ENCODE peak calls at places on chromosome 7, in seven cellular contexts. D, X, Y, T, N, O and V are unnamed samples.

GRCh38 chr7:140923358-140924006 is 1.2 kb downstream of the BRAF start:
- DNase-seq in T (no peak), D (no peak), Y (peak), O (no peak), N (peak), X (no peak), V (no peak)

GRCh38 chr7:28666144-28666543 is 253.8 kb downstream of the CREB5 start:
- DNase-seq in D (no peak), O (no peak), Y (no peak), N (no peak), T (no peak), X (no peak), V (no peak)

GRCh38 chr7:50728184-50728583 is 54.5 kb downstream of the GRB10 start:
- DNase-seq in T (no peak), X (no peak), Y (no peak), O (no peak), D (no peak), N (no peak), V (no peak)

GRCh38 chr7:2627258-2628136 is 4.3 kb upstream of the TTYH3 start:
- DNase-seq in O (no peak), N (no peak), T (no peak), D (no peak), Y (no peak), X (no peak), V (no peak)

GRCh38 chr7:5767066-5767465 is 14.4 kb downstream of the RNF216 start:
- DNase-seq in T (no peak), Y (no peak), X (no peak), O (no peak), D (no peak), N (no peak), V (no peak)

GRCh38 chr7:24521917-24522583 is 51.2 kb upstream of the PALS2 start:
- DNase-seq in T (no peak), D (no peak), O (no peak), X (no peak), N (no peak), Y (peak), V (no peak)

GRCh38 chr7:156984209-156984891 is 26.1 kb downstream of the MNX1 start:
- DNase-seq in N (no peak), Y (no peak), O (no peak), T (no peak), X (peak), D (no peak), V (no peak)

GRCh38 chr7:116569737-116570136 is 44.9 kb downstream of the CAV1 start:
- DNase-seq in D (no peak), O (no peak), Y (no peak), T (no peak), N (no peak), X (peak), V (no peak)

GRCh38 chr7:137395425-137395824 is 51.9 kb upstream of the PTN start:
- DNase-seq in Y (no peak), T (no peak), X (no peak), N (no peak), D (peak), O (no peak), V (no peak)

GRCh38 chr7:75038508-75038907 is 35.1 kb downstream of the RCC1L start:
- DNase-seq in N (peak), X (no peak), O (no peak), T (no peak), D (no peak), Y (peak), V (no peak)

GRCh38 chr7:111232249-111233084 is 141.5 kb downstream of the LRRN3 start:
- DNase-seq in T (peak), Y (no peak), O (no peak), N (no peak), X (peak), D (no peak), V (no peak)

GRCh38 chr7:127667017-127667670 is 15.2 kb downstream of the SND1 start:
- DNase-seq in T (no peak), N (no peak), D (no peak), X (no peak), Y (no peak), O (no peak), V (no peak)

GRCh38 chr7:83684928-83685327 is 36.0 kb upstream of the SEMA3E start:
- DNase-seq in N (no peak), T (peak), O (peak), X (no peak), Y (peak), D (no peak), V (no peak)

GRCh38 chr7:89607797-89608196 is 546.5 kb upstream of the STEAP1 start:
- DNase-seq in O (no peak), Y (no peak), N (no peak), D (no peak), T (no peak), X (no peak), V (no peak)

GRCh38 chr7:50681451-50682045 is 101.1 kb downstream of the GRB10 start:
- DNase-seq in X (no peak), T (no peak), Y (no peak), O (no peak), D (no peak), N (no peak), V (no peak)

GRCh38 chr7:88452648-88453047 is 146.0 kb upstream of the STEAP4 start:
- DNase-seq in T (no peak), Y (no peak), N (no peak), X (no peak), O (no peak), D (peak), V (no peak)

GRCh38 chr7:54394877-54395276 is 147.3 kb upstream of the VSTM2A start:
- DNase-seq in Y (no peak), O (no peak), D (no peak), T (no peak), N (peak), X (no peak), V (no peak)

GRCh38 chr7:15561840-15562239 is at the start of gene AGMO:
- DNase-seq in D (peak), X (no peak), Y (no peak), O (no peak), N (no peak), T (no peak), V (no peak)

GRCh38 chr7:48158404-48158803 is 12.9 kb upstream of the ABCA13 start:
- DNase-seq in N (no peak), X (no peak), D (no peak), O (no peak), T (no peak), Y (no peak), V (no peak)

GRCh38 chr7:126635545-126635944 is 617.2 kb downstream of the GRM8 start:
- DNase-seq in X (no peak), D (no peak), Y (peak), O (no peak), N (no peak), T (no peak), V (no peak)

GRCh38 chr7:23196306-23196705 is 14.5 kb downstream of the NUP42 start:
- DNase-seq in Y (no peak), X (no peak), D (no peak), T (no peak), O (no peak), N (no peak), V (no peak)

GRCh38 chr7:142549007-142549406 is 200.3 kb upstream of the PRSS1 start:
- DNase-seq in O (no peak), X (no peak), D (no peak), T (no peak), Y (no peak), N (no peak), V (no peak)

GRCh38 chr7:380226-380550 is 90.2 kb downstream of the FOXL3 start:
- DNase-seq in D (no peak), Y (peak), N (no peak), T (no peak), O (peak), X (no peak), V (no peak)

GRCh38 chr7:72754312-72754711 is 73.7 kb downstream of the TYW1B start:
- DNase-seq in N (no peak), Y (no peak), X (no peak), T (no peak), D (no peak), O (no peak), V (peak)
- TF ChIP-seq CTCF in N (no peak), Y (no peak), X (no peak), T (no peak), D (no peak), O (no peak), V (no peak)

GRCh38 chr7:37342665-37343471 is 105.8 kb downstream of the ELMO1 start:
- DNase-seq in O (no peak), Y (no peak), X (no peak), D (peak), T (no peak), N (peak), V (no peak)

GRCh38 chr7:37342170-37342569 is 106.5 kb downstream of the ELMO1 start:
- DNase-seq in N (no peak), O (no peak), Y (no peak), X (no peak), D (no peak), T (no peak), V (no peak)

GRCh38 chr7:37344886-37345579 is 103.6 kb downstream of the ELMO1 start:
- DNase-seq in Y (no peak), D (no peak), O (peak), T (no peak), N (peak), X (no peak), V (no peak)

GRCh38 chr7:37337522-37337921 is 111.1 kb downstream of the ELMO1 start:
- DNase-seq in X (no peak), D (peak), Y (no peak), T (no peak), O (no peak), N (peak), V (no peak)

DNA sequence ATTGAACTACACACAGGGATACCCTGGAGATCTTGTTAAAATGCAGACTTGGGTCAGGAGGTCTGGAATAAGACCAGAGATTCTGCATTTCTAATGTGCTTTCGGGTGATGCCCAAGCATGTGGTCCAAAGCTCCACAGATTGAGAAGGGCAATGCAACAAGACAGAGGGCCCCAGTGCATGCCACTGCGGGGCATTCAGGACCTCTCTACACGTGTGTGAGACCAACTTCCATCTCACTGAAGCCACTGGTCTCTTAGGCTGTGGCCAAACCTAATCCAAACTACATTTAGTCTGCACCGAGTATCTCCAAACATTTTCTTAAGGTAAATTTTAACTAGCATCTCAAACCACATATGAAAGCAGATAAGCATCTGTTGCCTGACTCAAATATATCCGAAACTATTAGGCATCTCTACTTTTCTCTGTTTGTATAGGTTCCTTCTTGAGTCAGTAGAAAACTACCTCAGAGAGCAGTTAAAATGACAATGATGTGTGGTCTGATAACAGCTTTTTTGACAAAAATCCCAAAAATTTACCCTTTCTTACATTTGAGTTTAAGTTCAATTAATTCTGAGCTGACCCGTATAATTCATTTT is 107.5 kb downstream of the ELMO1 start:
- DNase-seq in O (no peak), N (peak), D (no peak), T (no peak), X (no peak), Y (no peak), V (no peak)
- H3K4me3 ChIP-seq in O (no peak), N (peak), D (no peak), T (no peak), X (no peak), Y (no peak), V (no peak)

GRCh38 chr7:45891462-45892402 is 3.4 kb downstream of the IGFBP1 start:
- DNase-seq in X (no peak), Y (no peak), T (no peak), O (no peak), D (no peak), N (no peak), V (no peak)
- TF ChIP-seq CTCF in X (no peak), Y (no peak), T (no peak), O (no peak), D (peak), N (peak), V (no peak)

DNA sequence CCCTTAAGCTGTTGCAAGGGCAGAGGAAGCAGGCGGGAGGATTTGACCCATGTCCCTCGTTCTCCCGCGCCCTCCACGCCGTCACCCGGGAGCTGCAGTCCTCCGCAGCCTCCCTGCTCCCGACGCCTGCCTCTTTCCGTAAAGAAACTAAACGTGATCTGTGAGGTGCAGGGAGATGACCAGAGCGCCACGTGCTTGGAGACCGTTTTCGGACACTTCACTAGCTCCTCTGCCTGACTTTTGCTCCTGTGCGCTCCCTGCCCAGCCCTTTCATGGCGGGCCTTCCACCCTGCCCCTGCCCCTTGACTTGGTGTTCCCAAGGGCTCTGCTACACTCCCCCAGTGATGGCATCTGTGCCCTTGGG is 171.2 kb downstream of the LSM5 start:
- DNase-seq in O (no peak), N (no peak), D (no peak), Y (peak), X (no peak), T (no peak), V (no peak)
- H3K4me3 ChIP-seq in O (no peak), N (no peak), D (no peak), Y (no peak), X (no peak), T (no peak), V (no peak)

GRCh38 chr7:85022064-85022697 is 164.7 kb downstream of the SEMA3D start:
- DNase-seq in T (no peak), N (no peak), D (no peak), X (no peak), Y (no peak), O (no peak), V (no peak)

GRCh38 chr7:85023066-85023687 is 163.7 kb downstream of the SEMA3D start:
- DNase-seq in N (peak), Y (peak), O (peak), D (no peak), T (no peak), X (peak), V (no peak)

GRCh38 chr7:85019778-85020177 is 167.1 kb downstream of the SEMA3D start:
- DNase-seq in O (no peak), D (no peak), Y (no peak), N (no peak), T (no peak), X (no peak), V (no peak)

GRCh38 chr7:85019176-85019575 is 167.7 kb downstream of the SEMA3D start:
- DNase-seq in X (no peak), T (no peak), N (no peak), D (no peak), O (no peak), Y (no peak), V (no peak)

DNA sequence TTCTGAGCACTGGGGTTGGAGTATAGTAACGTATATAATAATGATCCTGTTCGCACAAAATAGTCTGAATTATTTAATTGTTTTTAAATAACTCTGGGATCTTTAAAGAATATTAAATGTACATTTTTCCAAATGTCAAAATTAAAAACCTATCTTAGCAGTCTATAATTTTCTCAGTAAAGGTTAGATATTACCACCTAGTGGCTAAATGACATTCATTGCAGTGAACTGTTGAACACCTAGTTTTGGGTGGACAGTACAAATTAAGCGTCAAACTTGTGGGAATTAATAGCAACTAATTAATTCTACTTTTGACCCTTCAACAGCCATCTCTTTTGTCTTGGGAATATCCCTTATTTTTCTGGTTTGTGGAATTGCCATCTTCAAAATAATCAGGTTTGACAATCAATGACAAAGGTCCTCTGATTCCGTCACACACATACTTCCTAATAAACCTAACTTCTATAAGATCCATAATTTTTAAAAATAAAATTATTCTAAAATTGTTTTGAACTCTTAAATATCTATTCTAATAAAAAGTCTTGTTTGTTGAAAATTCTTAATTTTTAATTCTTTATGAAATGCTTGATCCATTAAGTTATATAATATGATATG is 165.7 kb downstream of the SEMA3D start:
- DNase-seq in X (no peak), D (no peak), O (no peak), Y (peak), N (no peak), T (no peak), V (no peak)
- TF ChIP-seq CTCF in X (peak), D (peak), O (peak), Y (peak), N (peak), T (peak), V (peak)

GRCh38 chr7:35908305-35909223 is 107.7 kb downstream of the SEPTIN7 start:
- DNase-seq in X (no peak), O (no peak), D (no peak), Y (peak), N (no peak), T (no peak), V (no peak)
- H3K4me3 ChIP-seq in X (no peak), O (no peak), D (no peak), Y (no peak), N (no peak), T (no peak), V (no peak)

GRCh38 chr7:120981888-120982615 is 6.5 kb upstream of the CPED1 start:
- DNase-seq in T (no peak), X (no peak), O (no peak), N (no peak), Y (peak), D (no peak), V (no peak)
- TF ChIP-seq CTCF in T (no peak), X (peak), O (peak), N (no peak), Y (peak), D (no peak), V (peak)

GRCh38 chr7:44104880-44105771 is 981 bp downstream of the AEBP1 start:
- DNase-seq in D (no peak), N (no peak), T (peak), Y (peak), O (peak), X (no peak), V (peak)

GRCh38 chr7:44105832-44106231 is 1.7 kb downstream of the AEBP1 start:
- DNase-seq in X (no peak), D (no peak), Y (no peak), T (no peak), O (no peak), N (no peak), V (no peak)

GRCh38 chr7:44102846-44103565 is 1.1 kb upstream of the AEBP1 start:
- DNase-seq in D (no peak), N (no peak), X (no peak), T (no peak), Y (no peak), O (no peak), V (no peak)

GRCh38 chr7:44103566-44103940 is 592 bp upstream of the AEBP1 start:
- DNase-seq in T (no peak), X (no peak), N (no peak), O (no peak), Y (no peak), D (no peak), V (no peak)

GRCh38 chr7:44103941-44104879 is at the start of gene AEBP1:
- DNase-seq in D (peak), X (no peak), N (peak), Y (peak), O (peak), T (no peak), V (no peak)
- H3K4me3 ChIP-seq in D (peak), X (peak), N (peak), Y (peak), O (peak), T (peak), V (peak)

GRCh38 chr7:79245623-79246249 is 207.7 kb downstream of the MAGI2 start:
- DNase-seq in D (no peak), X (no peak), T (no peak), O (no peak), N (no peak), Y (peak), V (no peak)
- TF ChIP-seq CTCF in D (no peak), X (no peak), T (no peak), O (peak), N (peak), Y (peak), V (no peak)